ENCODE peak calls at places on chromosome 18, in eight cellular contexts. S is sigmoid colon, K is adrenal gland, Q is heart left ventricle, V is ovary, A is testis, U is lower leg skin, W is prostate gland. Z is an unnamed sample.

GRCh38 chr18:51151568-51152511 is 45.6 kb downstream of the MEX3C start:
- DNase-seq in Q (no peak), A (no peak), U (peak), V (no peak), S (no peak), W (no peak), K (no peak), Z (no peak)

GRCh38 chr18:7457276-7457675 is 109.8 kb upstream of the PTPRM start:
- DNase-seq in S (no peak), K (no peak), U (no peak), Q (no peak), A (no peak), W (no peak), V (no peak), Z (no peak)

GRCh38 chr18:62523631-62524442 is 1.0 kb downstream of the ZCCHC2 start:
- DNase-seq in Q (peak), A (peak), W (peak), U (peak), K (peak), V (peak), S (peak), Z (peak)

GRCh38 chr18:47247833-47248609 is 3.4 kb downstream of the SKOR2 start:
- DNase-seq in U (no peak), W (no peak), A (no peak), K (no peak), V (no peak), Q (no peak), S (no peak), Z (no peak)

GRCh38 chr18:74944676-74945075 is 264.3 kb downstream of the PTGR3 start:
- DNase-seq in V (no peak), Q (no peak), W (no peak), K (no peak), U (no peak), S (no peak), A (no peak), Z (no peak)

GRCh38 chr18:45166341-45167108 is 448.8 kb upstream of the SLC14A2 start:
- DNase-seq in W (peak), V (no peak), S (no peak), Q (no peak), U (no peak), K (no peak), A (no peak), Z (no peak)

GRCh38 chr18:75524181-75524580 is 96.7 kb upstream of the SMIM21 start:
- DNase-seq in U (no peak), A (no peak), S (no peak), Q (no peak), W (no peak), K (no peak), V (no peak), Z (no peak)

GRCh38 chr18:50192903-50193795 is 1.8 kb downstream of the MYO5B start:
- DNase-seq in W (no peak), K (no peak), Q (no peak), U (no peak), S (no peak), A (no peak), V (no peak), Z (no peak)

GRCh38 chr18:79950440-79951341 is 762 bp downstream of the SLC66A2 start:
- DNase-seq in U (peak), K (peak), A (peak), V (peak), Q (peak), W (no peak), S (peak), Z (peak)

GRCh38 chr18:75207298-75208054 is 1.5 kb downstream of the PTGR3 start:
- DNase-seq in Q (no peak), V (no peak), S (no peak), K (no peak), U (no peak), W (no peak), A (peak), Z (no peak)

GRCh38 chr18:50313031-50313607 is 25.6 kb upstream of the CXXC1 start:
- DNase-seq in W (no peak), V (no peak), S (no peak), U (no peak), K (no peak), Q (no peak), A (no peak), Z (no peak)

GRCh38 chr18:44937985-44938384 is 257.3 kb downstream of the SETBP1 start:
- DNase-seq in K (no peak), Q (no peak), A (peak), W (no peak), V (no peak), U (no peak), S (no peak), Z (no peak)

GRCh38 chr18:67300498-67300897 is 216.0 kb downstream of the DSEL start:
- DNase-seq in Q (no peak), A (no peak), K (no peak), S (no peak), U (no peak), W (no peak), V (no peak), Z (peak)

GRCh38 chr18:74625157-74625556 is 27.5 kb downstream of the ZNF407 start:
- DNase-seq in K (no peak), S (no peak), U (no peak), W (no peak), Q (no peak), V (no peak), A (no peak), Z (no peak)

GRCh38 chr18:35460719-35461118 is 37.0 kb downstream of the INO80C start:
- DNase-seq in V (no peak), A (no peak), K (no peak), Q (no peak), U (no peak), S (no peak), W (no peak), Z (no peak)

GRCh38 chr18:51537487-51537886 is 340.0 kb upstream of the MEX3C start:
- DNase-seq in Q (no peak), U (no peak), K (no peak), V (no peak), S (no peak), A (peak), W (no peak), Z (no peak)

GRCh38 chr18:644395-645004 is 13.0 kb upstream of the TYMS start:
- DNase-seq in K (no peak), S (no peak), V (no peak), U (no peak), Q (no peak), A (no peak), W (no peak), Z (no peak)

GRCh38 chr18:47403949-47404348 is 152.5 kb upstream of the SKOR2 start:
- DNase-seq in W (no peak), S (no peak), V (no peak), K (no peak), U (no peak), A (no peak), Q (no peak), Z (no peak)

GRCh38 chr18:80124131-80124530 is 15.1 kb downstream of the ADNP2 start:
- DNase-seq in V (no peak), Q (no peak), S (no peak), K (no peak), A (no peak), W (no peak), U (no peak), Z (no peak)

GRCh38 chr18:28039078-28039477 is 137.9 kb downstream of the CDH2 start:
- DNase-seq in V (no peak), A (no peak), Q (no peak), W (no peak), U (no peak), K (peak), S (no peak), Z (no peak)

GRCh38 chr18:61741881-61742280 is 150.9 kb downstream of the RNF152 start:
- DNase-seq in U (no peak), A (no peak), V (no peak), W (no peak), K (no peak), Q (no peak), S (no peak), Z (no peak)

GRCh38 chr18:42920621-42921020 is 194.9 kb downstream of the RIT2 start:
- DNase-seq in S (no peak), K (no peak), W (no peak), U (no peak), A (no peak), Q (no peak), V (no peak), Z (no peak)

GRCh38 chr18:32018331-32019250 is at the start of gene RNF125:
- DNase-seq in Q (peak), S (peak), W (peak), K (peak), V (peak), A (peak), U (peak), Z (peak)
- TF ChIP-seq POLR2A in Q (peak), S (no peak), W (peak), K (peak), V (peak), A (no peak), U (no peak), Z (no peak)

DNA sequence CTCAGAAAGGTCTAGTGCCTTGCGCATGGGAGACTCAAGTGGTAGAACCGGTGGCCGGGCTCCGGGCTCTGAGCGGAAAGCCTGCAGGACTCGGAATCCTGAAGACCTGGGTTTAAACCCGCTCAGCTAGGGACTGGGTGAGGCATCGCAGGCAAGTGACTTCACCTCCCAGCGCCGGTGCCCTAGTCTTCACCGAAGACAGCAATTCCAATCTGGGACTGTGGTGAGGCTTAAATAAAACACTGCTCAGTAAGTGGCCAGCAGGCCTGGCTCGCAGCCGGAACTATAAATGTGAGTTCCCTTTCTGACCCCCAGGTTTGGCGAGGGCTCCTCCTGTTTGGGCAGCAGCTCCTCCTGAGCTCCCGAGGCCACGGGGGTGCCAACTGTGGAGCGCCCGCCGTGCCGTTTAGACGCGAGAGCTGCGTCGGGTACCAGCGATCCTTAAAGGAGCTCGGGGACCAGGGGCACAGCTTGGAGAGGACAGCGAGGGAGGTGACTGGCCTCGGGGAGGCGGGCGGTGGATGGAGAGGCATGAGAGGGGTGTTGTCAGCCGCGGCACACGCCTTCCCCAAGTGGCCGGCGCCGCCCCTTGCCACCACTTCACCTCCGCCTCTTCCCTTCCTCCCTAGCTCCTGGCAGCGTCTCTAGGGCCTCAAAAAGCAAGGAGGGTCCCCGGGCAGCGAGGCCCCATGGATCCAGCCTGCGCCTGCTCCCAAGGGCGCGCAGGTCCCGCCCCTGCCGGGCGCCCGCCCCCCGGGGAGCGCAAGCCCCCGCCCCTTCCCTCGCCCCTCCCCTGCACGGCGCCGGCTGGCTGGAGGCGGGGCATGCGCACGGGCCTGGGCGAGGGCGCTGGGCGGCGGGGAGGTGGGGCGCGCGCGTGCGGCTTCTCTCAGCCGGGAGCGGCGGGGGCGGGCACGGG is 736 bp upstream of the MTCL1 start:
- DNase-seq in S (peak), K (peak), Q (peak), W (peak), A (peak), V (peak), U (peak), Z (peak)
- TF ChIP-seq POLR2A in S (peak), K (no peak), Q (peak), W (peak), A (no peak), V (peak), U (no peak), Z (no peak)

GRCh38 chr18:23586249-23587196 is at the start of gene NPC1:
- DNase-seq in A (peak), W (peak), V (peak), Q (peak), S (peak), U (peak), K (peak), Z (peak)
- TF ChIP-seq POLR2A in A (no peak), W (peak), V (peak), Q (peak), S (peak), U (no peak), K (peak), Z (peak)

GRCh38 chr18:5542393-5543035 is 1.3 kb downstream of the EPB41L3 start:
- DNase-seq in W (no peak), A (peak), K (peak), V (peak), S (peak), U (no peak), Q (peak), Z (no peak)
- TF ChIP-seq POLR2A in W (no peak), A (no peak), K (no peak), V (no peak), S (no peak), U (no peak), Q (no peak), Z (no peak)

DNA sequence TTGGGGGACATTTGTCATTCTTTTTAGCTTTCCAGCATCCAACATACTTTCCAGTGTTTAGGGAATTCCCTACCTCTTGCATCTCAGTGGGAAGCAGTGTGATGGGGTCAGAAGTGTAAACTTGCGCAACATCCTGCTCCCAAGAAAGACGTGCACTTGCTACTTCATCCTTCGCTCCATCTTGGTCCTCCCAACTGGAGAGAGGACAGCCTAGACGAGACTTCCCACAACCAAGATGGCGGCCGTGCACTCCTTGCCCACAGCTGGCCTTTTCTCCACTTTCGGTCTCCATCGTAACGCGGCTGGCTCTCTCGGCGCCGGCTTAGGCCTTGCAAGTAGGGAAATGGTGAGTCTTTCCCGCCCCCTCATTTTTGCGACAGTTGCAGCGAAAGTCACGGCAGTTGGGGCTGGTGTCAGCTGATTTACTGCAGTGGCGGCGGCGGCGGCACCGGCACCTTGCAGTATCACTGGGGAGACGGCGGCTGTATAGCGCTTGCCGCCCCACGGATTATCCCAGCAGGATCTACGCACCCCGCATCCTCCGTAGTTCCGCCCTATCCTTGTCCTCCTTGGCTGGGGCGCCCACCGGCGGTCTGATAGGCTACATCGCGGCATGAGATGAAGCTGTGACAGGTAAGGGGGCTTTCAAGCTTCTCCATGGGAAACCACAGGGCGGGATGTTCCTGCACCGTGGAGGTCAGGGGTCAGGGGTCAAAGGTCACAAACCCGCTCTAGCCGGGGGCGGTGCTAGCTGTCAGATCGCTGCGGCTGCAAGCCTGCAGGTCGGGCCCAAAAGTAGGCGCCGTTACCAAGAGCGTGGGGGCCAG is at the start of gene WDR7:
- DNase-seq in W (peak), A (peak), V (peak), U (peak), Q (peak), K (peak), S (peak), Z (peak)
- TF ChIP-seq POLR2A in W (no peak), A (no peak), V (no peak), U (no peak), Q (peak), K (peak), S (no peak), Z (peak)

DNA sequence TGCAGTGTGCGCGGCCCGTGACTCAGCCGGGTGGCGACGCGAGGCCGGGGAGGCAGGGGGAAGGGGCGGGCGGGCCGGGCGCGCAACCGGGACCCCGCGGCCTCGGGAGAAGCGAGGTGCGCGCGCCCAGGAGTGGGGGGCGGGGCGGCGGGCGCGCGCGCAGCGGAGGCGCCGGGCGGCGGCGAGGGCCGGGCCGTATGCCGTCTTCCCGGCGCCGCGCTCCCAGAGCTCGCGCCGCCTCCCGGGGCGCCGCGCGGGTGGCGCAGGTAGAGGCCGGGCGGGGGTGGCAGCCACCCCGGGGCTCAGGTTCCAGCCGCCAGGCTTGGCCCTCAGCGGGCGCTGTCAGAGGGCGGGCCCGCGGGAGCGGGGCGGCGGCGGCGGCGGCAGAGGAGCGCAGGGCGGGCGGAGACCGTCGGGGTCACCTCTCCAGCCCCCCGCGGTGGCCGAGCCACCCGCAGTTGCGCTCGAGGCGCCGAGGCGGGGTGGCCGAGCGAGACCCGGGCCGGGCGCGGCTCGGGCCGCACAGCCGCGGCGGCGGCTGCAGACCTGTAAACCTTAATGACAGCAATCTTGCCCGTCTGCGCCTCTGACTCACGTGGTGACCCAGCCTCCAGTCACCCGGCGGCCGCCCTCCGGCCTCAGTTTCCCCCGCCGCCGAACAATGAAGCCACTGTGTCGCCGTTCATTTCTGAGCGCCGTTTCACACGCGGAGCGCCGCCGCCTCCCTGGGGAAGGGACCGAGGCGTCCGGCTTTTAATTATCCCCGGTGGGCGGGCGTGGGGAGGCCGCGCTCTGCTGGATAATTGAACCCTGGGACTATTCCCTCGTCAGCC is 25.3 kb upstream of the SMAD7 start:
- DNase-seq in U (no peak), A (peak), Q (peak), W (peak), S (no peak), K (peak), V (peak), Z (no peak)
- TF ChIP-seq POLR2A in U (no peak), A (no peak), Q (peak), W (peak), S (no peak), K (peak), V (no peak), Z (no peak)

DNA sequence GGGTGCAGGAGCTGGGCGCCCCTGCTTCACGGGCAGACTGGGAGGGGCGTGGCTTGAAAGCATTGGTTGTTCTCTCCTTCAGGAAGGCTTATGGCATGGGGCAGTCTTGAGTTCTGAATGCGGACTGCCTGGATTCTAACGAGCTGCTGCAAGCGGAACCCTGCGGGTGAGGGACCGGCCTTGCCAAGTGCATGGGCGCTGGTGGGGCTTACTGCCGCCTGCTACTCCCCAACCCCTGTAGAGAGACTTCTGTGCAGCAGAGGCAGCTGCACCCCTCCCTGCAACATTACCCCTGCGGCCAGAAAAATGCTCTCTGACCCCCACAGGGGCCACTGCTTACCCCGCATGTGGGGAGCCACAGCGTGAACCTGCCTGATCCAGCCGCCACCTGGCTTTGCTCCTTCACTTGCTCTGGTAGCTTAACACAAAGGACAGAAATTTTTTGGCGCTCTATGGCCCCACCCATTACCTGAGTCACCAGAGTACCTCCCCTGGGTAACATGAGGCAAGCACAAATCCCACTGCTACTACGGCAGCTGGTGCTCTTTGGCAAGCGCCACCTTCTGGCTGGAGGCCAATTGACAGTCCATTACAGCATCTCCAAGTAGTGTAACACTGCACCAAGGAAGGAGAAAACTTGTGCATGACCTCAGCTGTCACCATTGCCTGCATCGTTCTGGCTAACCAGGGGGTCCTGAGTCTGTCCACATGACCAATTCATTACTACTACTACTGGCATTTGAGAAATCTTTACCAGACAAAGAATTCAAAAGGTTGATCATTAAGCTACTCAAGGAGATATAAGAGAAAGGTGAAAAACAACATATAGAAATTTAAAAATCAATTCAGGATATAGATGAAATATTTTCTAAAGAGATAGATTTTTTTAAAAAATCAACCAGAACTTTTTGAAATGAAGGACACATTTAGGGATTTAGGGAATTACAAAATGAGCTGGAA is 35.4 kb downstream of the MYL12B start:
- DNase-seq in U (peak), W (peak), S (peak), Q (peak), K (peak), A (peak), V (peak), Z (peak)
- TF ChIP-seq POLR2A in U (no peak), W (peak), S (no peak), Q (no peak), K (peak), A (no peak), V (no peak), Z (peak)

Z was measured in erythroblast.